ENCODE peak calls at places on chromosomes 3 and 15, in nine cellular contexts. P, S, M, L, F, E, N, I and Q are unnamed samples.

GRCh38 chr15:72994778-72995177 is 57.5 kb upstream of the NEO1 start:
- DNase-seq in N (no peak), S (no peak), M (no peak), I (no peak), E (no peak), P (no peak), L (no peak), F (peak; percentile 90), Q (peak; percentile 67)

GRCh38 chr3:119235151-119235550 is 5.5 kb downstream of the B4GALT4 start:
- DNase-seq in L (no peak), S (no peak), F (no peak), N (no peak), E (no peak), M (peak; percentile 43), P (no peak), I (peak; percentile 86), Q (no peak)

GRCh38 chr3:138328341-138328740 is 1.3 kb downstream of the NME9 start:
- DNase-seq in L (no peak), F (no peak), S (no peak), M (peak; percentile 53), P (no peak), E (no peak), I (no peak), N (no peak), Q (no peak)

GRCh38 chr15:36075333-36075732 is 504.1 kb upstream of the CDIN1 start:
- DNase-seq in N (no peak), S (no peak), E (no peak), I (no peak), M (peak; percentile 42), F (no peak), L (no peak), P (no peak), Q (no peak)

GRCh38 chr3:70550723-70551319 is 238.4 kb upstream of the MDFIC2 start:
- DNase-seq in S (no peak), P (peak; percentile 71), F (peak; percentile 1), E (no peak), M (peak; percentile 57), I (peak; percentile 56), N (peak; percentile 66), L (peak; percentile 15), Q (peak; percentile 24)

GRCh38 chr15:96359772-96360498 is 29.4 kb downstream of the NR2F2 start:
- DNase-seq in P (no peak), M (peak; percentile 61), L (no peak), I (no peak), F (peak; percentile 50), E (no peak), S (no peak), N (peak; percentile 77), Q (no peak)

GRCh38 chr3:143443851-143444331 is 324.3 kb downstream of the CHST2 start:
- DNase-seq in S (no peak), I (peak; percentile 94), N (no peak), M (peak; percentile 100), E (no peak), P (peak; percentile 8), F (peak; percentile 70), L (peak; percentile 69), Q (no peak)

GRCh38 chr3:14304101-14305045 is 98.0 kb upstream of the SLC6A6 start:
- DNase-seq in P (no peak), S (no peak), E (no peak), L (no peak), F (no peak), N (no peak), I (no peak), M (no peak), Q (no peak)

GRCh38 chr3:16476636-16477035 is 36.9 kb downstream of the RFTN1 start:
- DNase-seq in S (no peak), L (no peak), M (peak; percentile 96), F (no peak), E (no peak), I (peak; percentile 93), P (no peak), N (no peak), Q (no peak)

GRCh38 chr3:114624047-114624445 is 330.2 kb downstream of the TIGIT start:
- DNase-seq in I (peak; percentile 60), S (no peak), M (peak; percentile 68), P (no peak), L (no peak), F (no peak), N (no peak), E (no peak), Q (no peak)

GRCh38 chr3:77411990-77412389 is 372.1 kb downstream of the ROBO2 start:
- DNase-seq in M (no peak), S (no peak), N (no peak), I (peak; percentile 87), L (no peak), E (no peak), P (no peak), F (no peak), Q (no peak)

GRCh38 chr3:152738656-152739055 is 96.3 kb upstream of the P2RY1 start:
- DNase-seq in E (no peak), L (no peak), F (no peak), N (no peak), S (no peak), M (peak; percentile 58), P (no peak), I (no peak), Q (no peak)

GRCh38 chr3:174498638-174499037 is 360.5 kb upstream of the NAALADL2 start:
- DNase-seq in S (no peak), I (peak; percentile 46), M (peak; percentile 71), N (no peak), L (no peak), F (no peak), P (no peak), E (no peak), Q (no peak)

GRCh38 chr3:81910244-81910852 is 148.9 kb upstream of the GBE1 start:
- DNase-seq in S (no peak), F (no peak), E (no peak), P (no peak), N (no peak), L (peak; percentile 1), M (peak; percentile 41), I (peak; percentile 30), Q (no peak)

GRCh38 chr3:185933374-185933950 is 4.4 kb downstream of the TRA2B start:
- DNase-seq in E (no peak), S (no peak), L (no peak), P (no peak), M (no peak), I (no peak), F (no peak), N (no peak), Q (no peak)